ENCODE peak calls at places on chromosomes 6 and 20, in six cellular contexts. E is cardiac muscle cell, X is endothelial cell of umbilical vein, H is hepatocyte, R is astrocyte, T is stomach. N is an unnamed sample. For H3K9me3, the result is how much of the 10 kb centered on the place peaks cover.

GRCh38 chr6:137724495-137725211 is 142.4 kb upstream of the TNFAIP3 start:
- DNase-seq in E (no peak), T (no peak), R (no peak), H (no peak), X (no peak), N (peak)

GRCh38 chr6:45387236-45387635 is 9.5 kb upstream of the SUPT3H start:
- DNase-seq in E (no peak), H (no peak), T (no peak), X (no peak), R (peak), N (no peak)

GRCh38 chr20:41499961-41500725 is 118.0 kb downstream of the CHD6 start:
- DNase-seq in H (no peak), R (peak), T (no peak), X (no peak), E (no peak), N (no peak)

GRCh38 chr20:16661738-16662137 is 68.1 kb upstream of the SNRPB2 start:
- DNase-seq in E (no peak), T (no peak), X (no peak), H (no peak), R (peak), N (no peak)

GRCh38 chr20:61805365-61805764 is 260.3 kb downstream of the TAF4 start:
- DNase-seq in H (no peak), E (no peak), R (no peak), T (no peak), X (no peak), N (no peak)

GRCh38 chr6:116695398-116695797 is 14.4 kb downstream of the KPNA5 start:
- DNase-seq in R (no peak), T (no peak), X (no peak), E (no peak), H (no peak), N (no peak)

GRCh38 chr6:156262014-156262413 is 515.2 kb upstream of the ARID1B start:
- DNase-seq in E (no peak), T (no peak), R (no peak), X (no peak), H (peak), N (no peak)

GRCh38 chr6:110043366-110043994 is 65.4 kb downstream of the GPR6 start:
- DNase-seq in T (no peak), X (no peak), E (no peak), H (no peak), R (no peak), N (no peak)

GRCh38 chr20:5000263-5001173 is 792 bp downstream of the SLC23A2 start:
- DNase-seq in E (peak), H (peak), R (no peak), T (peak), X (no peak), N (peak)

GRCh38 chr20:33693741-33694645 is 7.8 kb upstream of the E2F1 start:
- DNase-seq in H (no peak), T (no peak), E (no peak), X (no peak), R (no peak), N (no peak)

GRCh38 chr6:122789078-122789861 is at the start of gene SMPDL3A:
- DNase-seq in R (peak), X (peak), H (peak), T (peak), E (peak), N (peak)

GRCh38 chr6:9204171-9204570 is 768.8 kb upstream of the SLC35B3 start:
- DNase-seq in X (peak), E (no peak), H (no peak), R (peak), T (no peak), N (no peak)

GRCh38 chr6:28988536-28989415 is 16.3 kb downstream of the ZNF311 start:
- DNase-seq in T (peak), H (peak), X (peak), E (peak), R (peak), N (no peak)

GRCh38 chr6:44332585-44332984 is 9.9 kb upstream of the SPATS1 start:
- DNase-seq in R (peak), H (no peak), T (no peak), X (no peak), E (no peak), N (no peak)

GRCh38 chr6:71349395-71349794 is 60.8 kb downstream of the OGFRL1 start:
- DNase-seq in H (peak), R (no peak), E (peak), T (no peak), X (peak), N (no peak)

GRCh38 chr6:32183483-32184083 is 470 bp downstream of the AGER start:
- DNase-seq in H (no peak), T (no peak), E (no peak), R (no peak), X (no peak), N (no peak)

GRCh38 chr20:39010496-39010895 is 48.4 kb downstream of the DHX35 start:
- DNase-seq in E (no peak), R (no peak), H (no peak), T (no peak), X (no peak), N (no peak)

GRCh38 chr20:57103146-57103800 is 163.2 kb downstream of the BMP7 start:
- DNase-seq in T (no peak), R (no peak), E (no peak), X (no peak), H (no peak), N (no peak)

GRCh38 chr6:41040101-41040910 is 1.3 kb upstream of the UNC5CL start:
- DNase-seq in X (no peak), R (peak), E (no peak), T (peak), H (peak), N (no peak)

GRCh38 chr6:21800948-21801438 is 207.4 kb downstream of the SOX4 start:
- DNase-seq in X (no peak), H (peak), E (no peak), T (no peak), R (peak), N (no peak)

DNA sequence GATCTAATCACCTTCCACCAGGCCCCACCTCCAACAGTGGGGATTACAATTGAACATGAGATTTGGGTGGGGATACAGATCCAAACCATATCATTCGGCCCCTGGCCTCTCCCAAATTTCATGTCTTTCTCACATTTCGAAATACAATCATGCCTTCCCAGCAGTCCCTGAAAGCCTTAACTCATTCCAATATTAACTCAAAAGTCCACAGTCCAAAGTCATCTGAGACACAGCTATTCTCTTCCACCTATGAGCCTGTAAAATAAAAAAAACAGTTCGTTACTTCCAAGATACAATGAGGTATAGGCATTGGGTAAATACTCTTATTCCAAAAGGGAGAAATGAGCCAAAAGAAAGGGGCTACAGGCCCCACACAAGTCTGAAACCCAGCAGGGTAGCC is 222.6 kb downstream of the SOD2 start:
- DNase-seq in E (no peak), H (no peak), X (no peak), R (no peak), T (no peak), N (no peak)
- H3K9me3 ChIP-seq in E (under half), H (under half), X (under half), R (under half), T (under half), N (under half)

DNA sequence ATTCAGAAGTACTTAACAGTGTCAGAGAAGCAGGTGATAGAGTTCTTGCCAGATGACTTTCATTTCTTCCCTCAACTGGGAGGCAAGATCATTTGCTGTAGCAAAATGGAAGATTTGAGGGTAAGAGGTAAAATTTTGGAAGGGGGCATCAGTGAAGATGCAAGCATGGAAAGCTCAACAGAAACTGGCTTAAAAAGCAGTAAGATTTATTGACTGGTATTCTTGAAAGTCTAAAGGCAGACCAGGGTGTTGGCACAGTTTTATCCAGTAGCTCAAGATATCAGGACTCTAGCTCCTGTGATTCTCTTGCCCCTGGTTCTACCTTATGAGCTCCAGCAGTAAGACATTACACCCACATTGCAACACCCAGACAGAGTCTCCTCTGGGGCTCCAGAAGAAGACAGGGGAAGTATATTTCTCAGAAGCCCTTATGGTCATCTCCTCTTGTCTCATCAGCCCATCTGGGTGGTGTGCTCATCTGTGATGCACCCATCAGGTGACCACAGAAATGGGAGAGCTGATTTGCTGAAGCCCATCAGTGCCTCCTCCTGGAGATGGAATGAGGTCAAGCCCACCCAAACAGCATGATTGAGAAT is 16.0 kb upstream of the MOCS1 start:
- DNase-seq in X (no peak), E (no peak), T (no peak), R (no peak), H (no peak), N (no peak)
- H3K9me3 ChIP-seq in X (under half), E (under half), T (under half), R (under half), H (under half), N (under half)

DNA sequence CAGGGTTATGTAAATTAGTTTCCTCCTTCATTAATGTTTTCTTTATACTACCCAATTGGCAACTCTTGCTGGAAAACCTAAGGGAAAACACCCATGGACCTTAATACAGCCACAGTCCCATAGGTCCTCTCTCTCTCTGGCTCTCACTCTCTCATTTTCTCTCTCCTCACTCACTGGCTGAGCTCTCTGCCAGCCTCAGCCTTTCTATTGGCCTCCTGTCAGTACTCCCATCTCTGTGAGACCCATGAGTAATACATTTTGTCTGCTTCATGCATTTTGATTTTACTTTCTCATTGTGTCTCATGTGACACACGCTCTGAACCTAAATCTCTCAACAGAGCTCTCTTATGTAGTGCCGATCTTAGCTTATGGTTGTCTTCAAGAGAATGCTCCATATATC is 907.5 kb downstream of the C6orf118 start:
- DNase-seq in X (no peak), H (no peak), E (no peak), R (no peak), T (no peak), N (no peak)
- H3K9me3 ChIP-seq in X (under half), H (under half), E (under half), R (under half), T (under half), N (under half)

DNA sequence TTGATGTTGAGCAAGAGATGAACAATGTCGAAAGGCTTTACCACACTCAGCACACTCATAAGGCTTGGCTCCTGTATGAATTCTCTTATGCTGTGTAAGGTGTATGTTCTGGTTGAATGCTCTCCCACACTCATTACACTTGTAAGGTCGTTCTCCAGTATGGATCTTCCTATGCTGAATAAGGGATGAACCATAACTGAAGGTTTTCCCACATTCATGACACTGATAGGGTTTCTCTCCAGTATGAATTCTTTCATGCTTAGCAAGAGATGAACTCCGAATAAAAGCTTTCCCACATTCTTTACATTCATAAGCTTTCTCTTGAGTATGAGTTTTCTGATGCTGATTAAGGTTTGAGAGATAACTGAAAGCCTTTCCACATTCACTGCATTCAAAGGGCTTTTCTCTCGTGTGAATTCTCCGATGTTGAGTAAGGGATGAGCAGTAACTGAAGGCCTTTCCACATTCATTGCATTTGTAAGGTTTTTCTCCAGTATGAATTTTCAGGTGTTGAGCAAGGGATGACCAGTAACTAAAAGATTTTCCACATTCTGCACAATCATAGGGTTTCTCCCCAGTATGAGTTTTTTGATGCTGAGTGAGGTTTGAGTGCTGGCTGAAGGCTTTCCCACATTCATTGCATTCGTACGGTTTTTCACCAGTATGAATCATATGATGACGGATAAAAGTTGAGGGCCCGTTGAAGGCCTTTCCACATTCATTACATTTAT is 21.1 kb downstream of the ZNF184 start:
- DNase-seq in X (no peak), E (no peak), R (no peak), H (no peak), T (no peak), N (no peak)
- H3K9me3 ChIP-seq in X (under half), E (under half), R (half or more), H (half or more), T (half or more), N (half or more)

GRCh38 chr6:164751395-164751794 is 558.0 kb downstream of the C6orf118 start:
- DNase-seq in R (no peak), T (no peak), H (no peak), E (no peak), X (no peak), N (no peak)

GRCh38 chr6:164749126-164749758 is 560.2 kb downstream of the C6orf118 start:
- DNase-seq in E (no peak), R (peak), X (no peak), H (peak), T (no peak), N (no peak)

GRCh38 chr6:164757451-164757850 is 552.0 kb downstream of the C6orf118 start:
- DNase-seq in X (no peak), T (no peak), E (no peak), R (no peak), H (no peak), N (no peak)

GRCh38 chr6:164756142-164756541 is 553.3 kb downstream of the C6orf118 start:
- DNase-seq in X (no peak), H (no peak), R (peak), T (no peak), E (no peak), N (no peak)

GRCh38 chr6:164753517-164753916 is 555.9 kb downstream of the C6orf118 start:
- DNase-seq in H (no peak), E (no peak), X (no peak), T (no peak), R (peak), N (no peak)
- H3K9me3 ChIP-seq in H (under half), E (under half), X (under half), T (under half), R (under half), N (under half)

GRCh38 chr20:59807909-59808728 is 125.3 kb downstream of the SYCP2 start:
- DNase-seq in E (no peak), R (no peak), X (no peak), H (no peak), T (peak), N (peak)

GRCh38 chr20:59805266-59805665 is 128.2 kb downstream of the SYCP2 start:
- DNase-seq in T (peak), E (no peak), R (no peak), X (no peak), H (no peak), N (no peak)

GRCh38 chr20:59806578-59806975 is 126.9 kb downstream of the SYCP2 start:
- DNase-seq in X (no peak), E (no peak), H (no peak), T (peak), R (no peak), N (no peak)

GRCh38 chr20:59804347-59804746 is 129.1 kb downstream of the SYCP2 start:
- DNase-seq in T (no peak), H (no peak), R (no peak), E (no peak), X (no peak), N (no peak)

GRCh38 chr20:59805786-59806577 is 127.5 kb downstream of the SYCP2 start:
- DNase-seq in R (no peak), E (no peak), X (no peak), T (peak), H (no peak), N (peak)
- H3K9me3 ChIP-seq in R (under half), E (under half), X (under half), T (under half), H (under half), N (under half)

DNA sequence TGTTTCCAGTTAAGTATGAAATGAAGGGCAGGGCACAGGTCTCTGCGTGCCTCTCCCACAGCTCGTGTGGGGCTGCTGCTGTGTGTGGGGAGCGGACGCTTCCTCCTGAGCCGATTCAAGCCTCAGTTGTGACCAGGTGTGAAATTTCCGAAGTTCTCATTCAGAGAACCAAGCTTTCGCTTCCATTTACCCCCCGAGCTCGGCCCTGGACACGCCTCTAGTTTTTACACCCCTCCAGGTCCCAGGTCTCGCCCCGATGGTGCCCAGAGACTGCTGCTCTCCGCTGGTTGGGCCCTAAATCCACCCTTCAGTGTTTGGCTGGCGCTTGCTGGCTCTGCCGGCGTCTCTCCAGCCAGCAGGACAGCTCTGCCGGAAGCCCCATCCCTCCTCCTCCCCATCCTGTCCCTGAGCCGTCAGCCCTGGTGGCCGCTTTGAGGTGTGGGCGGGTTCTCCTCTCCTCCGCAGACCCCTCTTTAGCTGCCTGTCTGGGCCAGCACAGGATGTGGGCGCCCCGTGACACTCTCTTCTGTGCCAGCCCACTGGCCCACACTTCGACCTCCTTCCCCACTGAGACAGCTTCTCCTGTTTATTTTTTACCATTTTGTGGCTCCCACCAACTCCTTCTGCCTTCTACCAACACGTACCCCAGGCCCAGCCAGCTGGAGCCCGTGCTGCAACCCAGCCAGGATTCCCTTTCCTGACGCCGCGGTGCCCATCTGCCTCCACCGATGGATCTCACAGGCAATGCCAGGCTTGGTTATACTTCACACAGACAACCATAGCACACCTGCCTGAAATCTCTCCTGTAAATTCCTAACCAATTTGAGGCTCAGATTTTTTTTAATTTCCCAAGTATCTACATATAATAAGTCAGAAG is 142.8 kb downstream of the DLL1 start:
- DNase-seq in T (no peak), X (no peak), R (no peak), E (no peak), H (no peak), N (no peak)
- H3K9me3 ChIP-seq in T (under half), X (under half), R (under half), E (under half), H (under half), N (under half)

GRCh38 chr20:49291200-49291599 is 13.3 kb upstream of the ZNFX1 start:
- DNase-seq in T (no peak), H (no peak), R (no peak), E (no peak), X (no peak), N (no peak)

GRCh38 chr20:49288784-49289696 is 11.2 kb upstream of the ZNFX1 start:
- DNase-seq in E (no peak), X (no peak), R (no peak), T (no peak), H (peak), N (no peak)

GRCh38 chr20:49293122-49293521 is 15.3 kb upstream of the ZNFX1 start:
- DNase-seq in T (no peak), E (no peak), X (no peak), H (no peak), R (no peak), N (no peak)

GRCh38 chr20:49290608-49291191 is 12.8 kb upstream of the ZNFX1 start:
- DNase-seq in E (no peak), R (no peak), X (no peak), T (no peak), H (no peak), N (no peak)

DNA sequence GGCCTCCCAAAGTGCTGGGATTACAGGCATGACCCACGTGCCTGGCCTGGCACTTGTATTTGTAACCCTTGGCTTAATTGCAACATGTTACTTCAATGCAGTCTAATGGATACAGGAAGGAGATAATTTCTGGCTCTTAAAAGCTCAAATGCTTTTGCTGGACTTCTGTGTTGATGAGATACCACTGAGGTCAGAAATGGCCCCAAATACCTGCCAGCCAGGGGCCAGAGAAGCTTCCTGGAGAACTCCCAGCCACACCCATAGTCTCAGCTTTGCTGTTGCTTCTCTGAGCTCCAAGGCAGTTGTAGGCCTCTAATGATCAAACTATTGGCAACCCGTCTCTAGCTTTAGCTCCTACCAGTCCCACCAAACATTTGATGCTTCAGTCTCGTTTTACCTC is 14.2 kb upstream of the ZNFX1 start:
- DNase-seq in T (no peak), R (no peak), E (no peak), X (no peak), H (no peak), N (no peak)
- H3K9me3 ChIP-seq in T (under half), R (under half), E (under half), X (under half), H (under half), N (under half)

DNA sequence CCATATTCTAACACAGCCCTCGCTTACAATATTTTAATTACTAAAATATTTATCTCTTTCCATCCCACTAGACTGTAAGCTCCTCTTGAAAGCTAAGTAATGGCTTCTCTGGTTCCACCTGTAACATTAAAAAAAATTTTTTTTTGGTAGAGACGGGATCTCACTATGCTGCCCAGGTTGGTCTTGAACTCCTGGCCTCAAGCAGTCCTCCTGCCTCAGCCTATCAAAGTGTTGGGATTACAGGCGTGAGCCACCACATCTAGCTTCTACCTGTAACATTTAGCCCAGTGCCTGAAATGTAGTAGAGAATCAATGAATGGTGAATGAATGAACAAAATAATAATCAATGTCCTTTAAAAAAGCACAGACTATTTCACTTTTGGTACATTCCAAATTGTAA is 28.8 kb downstream of the DEK start:
- DNase-seq in R (no peak), E (no peak), H (no peak), X (no peak), T (no peak), N (no peak)
- H3K9me3 ChIP-seq in R (under half), E (under half), H (under half), X (under half), T (under half), N (under half)

N was measured in ascending aorta.